ENCODE peak calls at places on chromosome 3, in four cellular contexts. S is HepG2, E is K562, B is GM12878. I is an unnamed sample.

GRCh38 chr3:64223809-64224570 is 1.3 kb downstream of the PRICKLE2 start:
- DNase-seq in S (no peak), E (no peak), B (no peak), I (no peak)

GRCh38 chr3:155960060-155960459 is 89.6 kb downstream of the GMPS start:
- DNase-seq in S (no peak), E (no peak), B (no peak), I (no peak)

GRCh38 chr3:156586905-156587766 is 32.2 kb upstream of the SSR3 start:
- DNase-seq in S (no peak), E (no peak), B (no peak), I (no peak)

GRCh38 chr3:54376941-54377578 is 254.7 kb downstream of the CACNA2D3 start:
- DNase-seq in S (no peak), E (no peak), B (no peak), I (no peak)

GRCh38 chr3:117510396-117510795 is 800.8 kb downstream of the TUSC7 start:
- DNase-seq in S (no peak), E (no peak), B (no peak), I (no peak)

GRCh38 chr3:31918179-31919165 is 62.6 kb downstream of the OSBPL10 start:
- DNase-seq in S (no peak), E (no peak), B (peak), I (no peak)

GRCh38 chr3:57696861-57697321 is 4.0 kb upstream of the DENND6A start:
- DNase-seq in S (no peak), E (no peak), B (no peak), I (no peak)

GRCh38 chr3:66428733-66429132 is 72.1 kb downstream of the LRIG1 start:
- DNase-seq in S (no peak), E (no peak), B (no peak), I (no peak)

GRCh38 chr3:128504533-128504915 is 11.5 kb upstream of the GATA2 start:
- DNase-seq in S (no peak), E (no peak), B (no peak), I (no peak)

GRCh38 chr3:192570757-192571156 is 156.6 kb downstream of the FGF12 start:
- DNase-seq in S (no peak), E (no peak), B (no peak), I (no peak)

GRCh38 chr3:88462241-88462640 is 312.5 kb downstream of the C3orf38 start:
- DNase-seq in S (no peak), E (no peak), B (no peak), I (no peak)

GRCh38 chr3:181712505-181713299 is 977 bp downstream of the SOX2 start:
- DNase-seq in S (no peak), E (no peak), B (no peak), I (no peak)

GRCh38 chr3:32411442-32411841 is 19.8 kb downstream of the CMTM7 start:
- DNase-seq in S (no peak), E (no peak), B (no peak), I (no peak)

GRCh38 chr3:126927846-126928245 is 55.1 kb upstream of the PLXNA1 start:
- DNase-seq in S (no peak), E (no peak), B (no peak), I (no peak)

GRCh38 chr3:94004301-94004910 is 24.0 kb downstream of the STX19 start:
- DNase-seq in S (peak), E (peak), B (peak), I (no peak)

GRCh38 chr3:191360620-191361019 is 30.3 kb upstream of the UTS2B start:
- DNase-seq in S (no peak), E (no peak), B (no peak), I (no peak)

GRCh38 chr3:160613661-160614060 is 48.3 kb upstream of the KPNA4 start:
- DNase-seq in S (no peak), E (no peak), B (no peak), I (no peak)

GRCh38 chr3:25080461-25080860 is 347.6 kb upstream of the RARB start:
- DNase-seq in S (no peak), E (no peak), B (no peak), I (no peak)

GRCh38 chr3:108719178-108719577 is 38.0 kb downstream of the RETNLB start:
- DNase-seq in S (no peak), E (no peak), B (no peak), I (no peak)

GRCh38 chr3:130850044-130850797 is 43.7 kb upstream of the ATP2C1 start:
- DNase-seq in S (no peak), E (peak), B (peak), I (no peak)

GRCh38 chr3:51388286-51389029 is 2.6 kb upstream of the RBM15B start:
- DNase-seq in S (peak), E (no peak), B (no peak), I (no peak)

DNA sequence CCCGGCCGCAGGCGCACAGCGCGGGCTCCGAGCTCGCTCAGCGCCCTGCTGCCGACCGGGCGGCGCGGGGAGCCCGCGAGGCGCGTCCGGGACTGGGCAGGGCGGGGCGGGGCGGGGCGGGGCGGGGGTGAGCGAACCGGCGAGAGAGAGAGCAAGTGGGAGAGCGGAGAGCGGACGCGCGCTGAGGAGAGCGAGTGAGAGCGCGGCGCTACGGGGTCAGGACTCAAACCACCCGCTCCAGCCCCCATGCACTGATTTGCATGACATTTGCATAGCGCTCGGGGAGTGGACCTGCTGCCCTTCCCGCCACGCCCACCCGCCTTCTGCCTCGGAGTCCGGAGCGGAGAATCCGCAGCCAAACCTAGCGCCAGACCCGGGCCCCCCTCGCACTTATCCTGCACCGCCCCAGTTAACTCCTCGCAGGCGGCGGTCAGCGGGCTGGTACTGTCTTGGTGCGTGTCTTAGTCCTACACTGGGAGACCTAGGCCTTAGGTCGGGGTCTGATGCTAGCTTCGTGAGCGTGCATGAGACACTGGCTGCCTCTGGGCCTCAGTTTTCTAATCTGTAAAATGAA is at the start of gene MYLK:
- DNase-seq in S (peak), E (peak), B (no peak), I (peak)
- TF ChIP-seq ESRRA in S (no peak), E (no peak), B (no peak), I (no peak)

GRCh38 chr3:171646357-171647133 is 163.7 kb downstream of the PLD1 start:
- DNase-seq in S (peak), E (peak), B (no peak), I (no peak)
- TF ChIP-seq TCF7 in S (no peak), E (no peak), B (no peak), I (no peak)

GRCh38 chr3:73516656-73517055 is 108.1 kb downstream of the PDZRN3 start:
- DNase-seq in S (no peak), E (no peak), B (no peak), I (no peak)
- TF ChIP-seq USF2 in S (no peak), E (no peak), B (no peak), I (no peak)

DNA sequence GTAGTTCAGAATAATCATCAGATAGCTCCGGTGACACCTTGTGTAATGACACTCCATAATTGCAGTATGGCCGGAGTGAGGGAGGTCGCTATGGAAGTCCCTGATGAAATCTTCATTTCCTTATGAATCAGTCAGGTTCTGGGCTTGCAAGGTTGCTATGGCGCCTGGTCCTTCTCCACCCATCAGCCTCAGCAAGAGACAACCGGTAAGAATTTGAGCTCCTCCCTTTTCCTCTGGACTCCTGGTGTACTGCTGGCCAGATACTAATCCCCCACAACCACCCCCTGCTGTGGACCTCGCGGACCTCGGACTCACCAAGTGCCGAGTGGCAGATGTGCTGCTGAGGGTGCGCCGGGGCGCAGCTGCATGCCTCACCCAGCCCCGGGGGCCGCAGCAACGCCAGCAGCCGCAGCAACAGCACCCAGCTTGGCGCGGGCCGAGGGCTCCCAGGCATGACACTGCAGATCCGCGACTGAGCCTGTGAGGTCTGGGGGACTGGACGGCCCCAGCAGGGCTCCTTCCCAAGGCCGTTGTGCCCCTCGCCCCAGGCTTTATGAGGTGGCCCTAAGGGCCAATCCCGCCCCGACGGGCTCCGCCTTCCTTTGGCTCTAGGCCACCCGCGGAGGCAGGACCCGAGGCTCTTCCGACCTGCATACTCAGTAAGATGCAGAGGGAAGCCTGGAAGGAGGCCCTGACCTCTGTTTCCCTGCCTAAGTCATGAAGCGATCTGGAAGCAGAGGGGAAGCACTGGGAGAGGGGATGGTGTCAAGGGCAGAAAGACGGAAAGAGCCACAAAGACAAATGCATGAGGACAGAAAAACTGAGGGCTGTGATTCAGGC is at the start of gene TIMP4:
- DNase-seq in S (peak), E (no peak), B (no peak), I (peak)
- TF ChIP-seq ESRRA in S (no peak), E (no peak), B (no peak), I (no peak)

GRCh38 chr3:190174471-190174870 is 53.8 kb upstream of the P3H2 start:
- DNase-seq in S (no peak), E (no peak), B (no peak), I (no peak)

GRCh38 chr3:190178779-190179178 is 58.1 kb upstream of the P3H2 start:
- DNase-seq in S (no peak), E (no peak), B (no peak), I (no peak)

GRCh38 chr3:190173426-190173825 is 52.7 kb upstream of the P3H2 start:
- DNase-seq in S (no peak), E (no peak), B (no peak), I (no peak)

GRCh38 chr3:190172751-190173150 is 52.1 kb upstream of the P3H2 start:
- DNase-seq in S (no peak), E (no peak), B (no peak), I (no peak)

GRCh38 chr3:190175490-190175889 is 54.8 kb upstream of the P3H2 start:
- DNase-seq in S (no peak), E (no peak), B (no peak), I (no peak)
- TF ChIP-seq TCF7 in S (no peak), E (no peak), B (no peak), I (no peak)

GRCh38 chr3:49017978-49018706 is at the start of gene DALRD3:
- DNase-seq in S (peak), E (peak), B (no peak), I (peak)
- TF ChIP-seq USF2 in S (no peak), E (no peak), B (no peak), I (peak)

GRCh38 chr3:10742031-10742671 is 73.9 kb upstream of the SLC6A11 start:
- DNase-seq in S (no peak), E (no peak), B (no peak), I (no peak)

GRCh38 chr3:10743366-10744097 is 72.5 kb upstream of the SLC6A11 start:
- DNase-seq in S (no peak), E (no peak), B (no peak), I (no peak)

GRCh38 chr3:10745392-10745791 is 70.6 kb upstream of the SLC6A11 start:
- DNase-seq in S (no peak), E (no peak), B (no peak), I (no peak)

GRCh38 chr3:10746001-10746400 is 70.0 kb upstream of the SLC6A11 start:
- DNase-seq in S (no peak), E (no peak), B (no peak), I (no peak)

DNA sequence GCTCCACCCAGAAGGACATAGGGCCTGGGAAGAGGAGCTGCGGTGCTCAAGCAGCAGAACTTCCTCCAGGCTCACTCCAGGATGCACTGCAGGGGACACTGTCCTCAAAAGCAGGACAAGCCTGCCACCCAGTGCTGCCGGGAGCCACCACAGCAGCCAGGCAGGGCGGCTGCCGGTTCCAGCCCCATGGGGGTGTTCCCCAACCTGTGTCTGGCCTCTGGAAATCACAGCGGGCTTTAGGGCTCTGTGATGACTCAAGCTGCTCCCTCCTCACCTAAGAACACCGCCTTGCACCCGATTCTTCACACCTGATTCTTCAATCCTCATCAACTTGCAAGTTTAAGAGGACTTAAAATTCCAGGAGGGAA is 71.9 kb upstream of the SLC6A11 start:
- DNase-seq in S (peak), E (peak), B (no peak), I (peak)
- TF ChIP-seq ESRRA in S (no peak), E (no peak), B (no peak), I (no peak)

GRCh38 chr3:149582395-149582794 is 75.4 kb downstream of the WWTR1 start:
- DNase-seq in S (no peak), E (no peak), B (no peak), I (no peak)

GRCh38 chr3:149581681-149582349 is 76.0 kb downstream of the WWTR1 start:
- DNase-seq in S (no peak), E (peak), B (no peak), I (no peak)

GRCh38 chr3:149579161-149579560 is 78.7 kb downstream of the WWTR1 start:
- DNase-seq in S (no peak), E (no peak), B (no peak), I (no peak)

GRCh38 chr3:149579838-149580542 is 77.8 kb downstream of the WWTR1 start:
- DNase-seq in S (no peak), E (no peak), B (no peak), I (no peak)

GRCh38 chr3:149581248-149581647 is 76.6 kb downstream of the WWTR1 start:
- DNase-seq in S (no peak), E (no peak), B (no peak), I (no peak)
- TF ChIP-seq TCF7 in S (no peak), E (no peak), B (no peak), I (no peak)

GRCh38 chr3:13508496-13508895 is 28.4 kb downstream of the HDAC11 start:
- DNase-seq in S (no peak), E (no peak), B (no peak), I (no peak)

GRCh38 chr3:13506680-13507079 is 26.6 kb downstream of the HDAC11 start:
- DNase-seq in S (no peak), E (no peak), B (no peak), I (no peak)

GRCh38 chr3:13507247-13507790 is 27.2 kb downstream of the HDAC11 start:
- DNase-seq in S (no peak), E (no peak), B (no peak), I (no peak)

GRCh38 chr3:13509066-13509815 is 29.1 kb downstream of the HDAC11 start:
- DNase-seq in S (no peak), E (no peak), B (no peak), I (no peak)

DNA sequence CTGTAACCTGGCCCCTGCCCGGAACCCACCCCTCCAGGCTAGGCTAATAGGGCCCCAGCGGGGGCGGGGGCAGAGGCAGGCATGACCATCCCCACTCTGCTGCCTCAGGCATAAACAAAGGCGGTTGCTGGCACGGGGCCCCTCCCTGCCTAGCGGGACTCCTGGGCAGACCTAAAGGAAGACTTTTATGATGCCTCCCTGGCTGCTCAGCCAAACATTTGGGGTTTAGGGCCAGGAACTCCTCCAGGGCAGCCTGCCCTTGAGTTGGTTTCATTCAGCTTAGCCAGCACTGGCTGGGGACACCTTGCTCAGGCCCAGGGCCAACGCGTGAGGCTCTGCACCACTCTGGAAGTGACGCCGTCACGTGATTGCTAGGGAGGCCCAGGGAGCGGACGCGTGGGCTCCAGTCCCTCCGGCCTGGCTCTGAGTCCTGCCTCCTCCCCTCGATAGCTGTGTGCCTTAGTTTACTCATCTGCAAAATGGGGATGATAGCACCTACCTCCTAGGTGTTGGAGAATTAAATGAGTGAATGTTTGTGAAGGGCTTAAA is 27.8 kb downstream of the HDAC11 start:
- DNase-seq in S (no peak), E (no peak), B (no peak), I (no peak)
- TF ChIP-seq USF2 in S (no peak), E (peak), B (no peak), I (peak)